ENCODE peak calls at places on chromosomes 1 and 21, in seven cellular contexts. Q is ACHN; I is activated T-helper 1 cell treated with anti-CD3 and anti-CD28 coated beads, Interleukin-2, amount 50 U/mL, for 16 hours; E is stimulated activated naive CD4-positive, alpha-beta T cell treated with Interleukin-2 at 50 U/mL for 16 hours; X is NCI-H2081; W is tibial nerve; U is HFF-Myc. G is an unnamed sample.

GRCh38 chr1:97901017-97901658 is 19.7 kb downstream of the DPYD start:
- DNase-seq in E (no peak), I (no peak), X (no peak), W (no peak), Q (no peak), U (no peak), G (no peak)

GRCh38 chr1:111987502-111987901 is 2.0 kb downstream of the KCND3 start:
- DNase-seq in I (no peak), Q (no peak), U (no peak), W (no peak), E (no peak), X (no peak), G (no peak)

GRCh38 chr1:232515706-232516105 is 114.2 kb downstream of the SIPA1L2 start:
- DNase-seq in X (no peak), Q (no peak), W (no peak), E (no peak), I (no peak), U (no peak), G (no peak)

GRCh38 chr21:46111857-46112730 is 14.2 kb downstream of the COL6A2 start:
- DNase-seq in X (no peak), W (no peak), I (no peak), Q (no peak), U (no peak), E (no peak), G (no peak)

GRCh38 chr1:31872658-31873636 is 57.1 kb upstream of the SPOCD1 start:
- DNase-seq in U (no peak), X (no peak), Q (no peak), E (no peak), W (no peak), I (no peak), G (no peak)

GRCh38 chr1:10897321-10897980 is 101.0 kb upstream of the CASZ1 start:
- DNase-seq in I (no peak), X (no peak), W (no peak), U (no peak), E (no peak), Q (no peak), G (no peak)

GRCh38 chr1:182351790-182352364 is 39.7 kb downstream of the GLUL start:
- DNase-seq in Q (no peak), E (no peak), U (no peak), I (no peak), X (no peak), W (no peak), G (no peak)

GRCh38 chr21:32624726-32625125 is 12.5 kb upstream of the CFAP298 start:
- DNase-seq in X (no peak), I (no peak), Q (no peak), W (no peak), U (no peak), E (no peak), G (no peak)

GRCh38 chr1:227731241-227731677 is 3.8 kb downstream of the JMJD4 start:
- DNase-seq in E (no peak), U (no peak), Q (no peak), X (no peak), I (no peak), W (no peak), G (no peak)

GRCh38 chr1:41481109-41481775 is 3.2 kb downstream of the EDN2 start:
- DNase-seq in Q (no peak), E (no peak), U (no peak), I (no peak), W (no peak), X (peak), G (no peak)

GRCh38 chr1:58005212-58005611 is 541.3 kb downstream of the OMA1 start:
- DNase-seq in X (no peak), E (no peak), W (no peak), Q (no peak), U (no peak), I (no peak), G (no peak)

GRCh38 chr1:159826436-159827101 is at the start of gene SLAMF8:
- DNase-seq in I (no peak), U (no peak), W (peak), X (no peak), E (peak), Q (no peak), G (no peak)